ENCODE peak calls at places on chromosome 1, in ten cellular contexts. One of them, this sample, is unnamed.

GRCh38 chr1:206554201-206554600 is 46.9 kb downstream of the RASSF5 start:
- DNase-seq in SK-N-MC: no peak
- DNase-seq in sciatic nerve: no peak
- DNase-seq in cardiac fibroblast: no peak
- DNase-seq in heart right ventricle: no peak
- DNase-seq in NCI-H1092 treated with DMSO at 0.1 percent for 48 hours: no peak
- DNase-seq in endothelial cell: no peak
- DNase-seq in GF-D8: no peak
- DNase-seq in activated naive CD4-positive, alpha-beta T cell: no peak
- DNase-seq in activated T-cell treated with anti-CD3 and anti-CD28 coated beads, Interleukin-2, amount 50 U/mL, for 72 hours: no peak
- DNase-seq in this sample: no peak

GRCh38 chr1:100308777-100309176 is 42.8 kb downstream of the RTCA start:
- DNase-seq in GF-D8: no peak
- DNase-seq in SK-N-MC: no peak
- DNase-seq in heart right ventricle: no peak
- DNase-seq in NCI-H1092 treated with DMSO at 0.1 percent for 48 hours: no peak
- DNase-seq in activated T-cell treated with anti-CD3 and anti-CD28 coated beads, Interleukin-2, amount 50 U/mL, for 72 hours: no peak
- DNase-seq in cardiac fibroblast: peak
- DNase-seq in sciatic nerve: no peak
- DNase-seq in endothelial cell: no peak
- DNase-seq in activated naive CD4-positive, alpha-beta T cell: no peak
- DNase-seq in this sample: no peak

GRCh38 chr1:27430903-27431653 is 38.7 kb downstream of the GPR3 start:
- DNase-seq in endothelial cell: no peak
- DNase-seq in SK-N-MC: no peak
- DNase-seq in heart right ventricle: no peak
- DNase-seq in cardiac fibroblast: peak
- DNase-seq in sciatic nerve: no peak
- DNase-seq in activated naive CD4-positive, alpha-beta T cell: no peak
- DNase-seq in NCI-H1092 treated with DMSO at 0.1 percent for 48 hours: no peak
- DNase-seq in activated T-cell treated with anti-CD3 and anti-CD28 coated beads, Interleukin-2, amount 50 U/mL, for 72 hours: no peak
- DNase-seq in GF-D8: peak
- DNase-seq in this sample: peak

GRCh38 chr1:77661696-77662095 is 20.8 kb downstream of the ZZZ3 start:
- DNase-seq in activated naive CD4-positive, alpha-beta T cell: no peak
- DNase-seq in cardiac fibroblast: no peak
- DNase-seq in activated T-cell treated with anti-CD3 and anti-CD28 coated beads, Interleukin-2, amount 50 U/mL, for 72 hours: no peak
- DNase-seq in NCI-H1092 treated with DMSO at 0.1 percent for 48 hours: no peak
- DNase-seq in GF-D8: no peak
- DNase-seq in endothelial cell: no peak
- DNase-seq in sciatic nerve: no peak
- DNase-seq in heart right ventricle: no peak
- DNase-seq in SK-N-MC: no peak
- DNase-seq in this sample: no peak

GRCh38 chr1:231170875-231171274 is 9.0 kb downstream of the TRIM67 start:
- DNase-seq in heart right ventricle: no peak
- DNase-seq in endothelial cell: no peak
- DNase-seq in activated naive CD4-positive, alpha-beta T cell: no peak
- DNase-seq in SK-N-MC: no peak
- DNase-seq in activated T-cell treated with anti-CD3 and anti-CD28 coated beads, Interleukin-2, amount 50 U/mL, for 72 hours: no peak
- DNase-seq in NCI-H1092 treated with DMSO at 0.1 percent for 48 hours: no peak
- DNase-seq in GF-D8: no peak
- DNase-seq in sciatic nerve: no peak
- DNase-seq in cardiac fibroblast: no peak
- DNase-seq in this sample: no peak

GRCh38 chr1:102897537-102897936 is 210.8 kb downstream of the COL11A1 start:
- DNase-seq in heart right ventricle: no peak
- DNase-seq in SK-N-MC: no peak
- DNase-seq in sciatic nerve: no peak
- DNase-seq in NCI-H1092 treated with DMSO at 0.1 percent for 48 hours: no peak
- DNase-seq in activated T-cell treated with anti-CD3 and anti-CD28 coated beads, Interleukin-2, amount 50 U/mL, for 72 hours: no peak
- DNase-seq in endothelial cell: no peak
- DNase-seq in cardiac fibroblast: peak
- DNase-seq in activated naive CD4-positive, alpha-beta T cell: no peak
- DNase-seq in GF-D8: no peak
- DNase-seq in this sample: no peak

GRCh38 chr1:61079276-61079897 is 3.0 kb upstream of the NFIA start:
- DNase-seq in cardiac fibroblast: no peak
- DNase-seq in heart right ventricle: no peak
- DNase-seq in sciatic nerve: no peak
- DNase-seq in activated T-cell treated with anti-CD3 and anti-CD28 coated beads, Interleukin-2, amount 50 U/mL, for 72 hours: no peak
- DNase-seq in activated naive CD4-positive, alpha-beta T cell: no peak
- DNase-seq in GF-D8: no peak
- DNase-seq in NCI-H1092 treated with DMSO at 0.1 percent for 48 hours: peak
- DNase-seq in endothelial cell: no peak
- DNase-seq in SK-N-MC: no peak
- DNase-seq in this sample: no peak

GRCh38 chr1:186930248-186930647 is 101.5 kb downstream of the PLA2G4A start:
- DNase-seq in SK-N-MC: no peak
- DNase-seq in activated naive CD4-positive, alpha-beta T cell: no peak
- DNase-seq in GF-D8: no peak
- DNase-seq in endothelial cell: no peak
- DNase-seq in cardiac fibroblast: no peak
- DNase-seq in heart right ventricle: no peak
- DNase-seq in activated T-cell treated with anti-CD3 and anti-CD28 coated beads, Interleukin-2, amount 50 U/mL, for 72 hours: no peak
- DNase-seq in NCI-H1092 treated with DMSO at 0.1 percent for 48 hours: no peak
- DNase-seq in sciatic nerve: no peak
- DNase-seq in this sample: no peak

GRCh38 chr1:30259631-30260030 is 463.8 kb downstream of the MATN1 start:
- DNase-seq in heart right ventricle: no peak
- DNase-seq in sciatic nerve: no peak
- DNase-seq in GF-D8: no peak
- DNase-seq in NCI-H1092 treated with DMSO at 0.1 percent for 48 hours: no peak
- DNase-seq in cardiac fibroblast: no peak
- DNase-seq in SK-N-MC: no peak
- DNase-seq in activated T-cell treated with anti-CD3 and anti-CD28 coated beads, Interleukin-2, amount 50 U/mL, for 72 hours: no peak
- DNase-seq in activated naive CD4-positive, alpha-beta T cell: no peak
- DNase-seq in endothelial cell: no peak
- DNase-seq in this sample: no peak

GRCh38 chr1:7555391-7556185 is 215.5 kb upstream of the VAMP3 start:
- DNase-seq in GF-D8: no peak
- DNase-seq in SK-N-MC: no peak
- DNase-seq in activated T-cell treated with anti-CD3 and anti-CD28 coated beads, Interleukin-2, amount 50 U/mL, for 72 hours: no peak
- DNase-seq in heart right ventricle: no peak
- DNase-seq in cardiac fibroblast: no peak
- DNase-seq in NCI-H1092 treated with DMSO at 0.1 percent for 48 hours: no peak
- DNase-seq in endothelial cell: no peak
- DNase-seq in activated naive CD4-positive, alpha-beta T cell: no peak
- DNase-seq in sciatic nerve: no peak
- DNase-seq in this sample: no peak

GRCh38 chr1:4481451-4481850 is 173.0 kb upstream of the AJAP1 start:
- DNase-seq in SK-N-MC: no peak
- DNase-seq in heart right ventricle: no peak
- DNase-seq in NCI-H1092 treated with DMSO at 0.1 percent for 48 hours: no peak
- DNase-seq in cardiac fibroblast: no peak
- DNase-seq in sciatic nerve: no peak
- DNase-seq in endothelial cell: no peak
- DNase-seq in activated T-cell treated with anti-CD3 and anti-CD28 coated beads, Interleukin-2, amount 50 U/mL, for 72 hours: no peak
- DNase-seq in activated naive CD4-positive, alpha-beta T cell: no peak
- DNase-seq in GF-D8: no peak
- DNase-seq in this sample: no peak

GRCh38 chr1:47436304-47436978 is 1.4 kb upstream of the FOXD2 start:
- DNase-seq in heart right ventricle: peak
- DNase-seq in activated naive CD4-positive, alpha-beta T cell: peak
- DNase-seq in SK-N-MC: no peak
- DNase-seq in endothelial cell: peak
- DNase-seq in GF-D8: no peak
- DNase-seq in cardiac fibroblast: peak
- DNase-seq in NCI-H1092 treated with DMSO at 0.1 percent for 48 hours: peak
- DNase-seq in sciatic nerve: peak
- DNase-seq in activated T-cell treated with anti-CD3 and anti-CD28 coated beads, Interleukin-2, amount 50 U/mL, for 72 hours: peak
- DNase-seq in this sample: no peak

GRCh38 chr1:116020668-116021272 is 44.5 kb downstream of the SLC22A15 start:
- DNase-seq in heart right ventricle: peak
- DNase-seq in GF-D8: no peak
- DNase-seq in NCI-H1092 treated with DMSO at 0.1 percent for 48 hours: peak
- DNase-seq in sciatic nerve: no peak
- DNase-seq in activated naive CD4-positive, alpha-beta T cell: no peak
- DNase-seq in cardiac fibroblast: peak
- DNase-seq in endothelial cell: peak
- DNase-seq in activated T-cell treated with anti-CD3 and anti-CD28 coated beads, Interleukin-2, amount 50 U/mL, for 72 hours: peak
- DNase-seq in SK-N-MC: peak
- DNase-seq in this sample: peak

GRCh38 chr1:99240621-99241020 is 23.7 kb upstream of the PLPPR4 start:
- DNase-seq in NCI-H1092 treated with DMSO at 0.1 percent for 48 hours: no peak
- DNase-seq in GF-D8: no peak
- DNase-seq in activated naive CD4-positive, alpha-beta T cell: no peak
- DNase-seq in endothelial cell: no peak
- DNase-seq in SK-N-MC: no peak
- DNase-seq in activated T-cell treated with anti-CD3 and anti-CD28 coated beads, Interleukin-2, amount 50 U/mL, for 72 hours: no peak
- DNase-seq in heart right ventricle: no peak
- DNase-seq in sciatic nerve: no peak
- DNase-seq in cardiac fibroblast: no peak
- DNase-seq in this sample: no peak

GRCh38 chr1:7646981-7647901 is 123.9 kb upstream of the VAMP3 start:
- DNase-seq in cardiac fibroblast: peak
- DNase-seq in endothelial cell: peak
- DNase-seq in activated naive CD4-positive, alpha-beta T cell: peak
- DNase-seq in NCI-H1092 treated with DMSO at 0.1 percent for 48 hours: peak
- DNase-seq in heart right ventricle: peak
- DNase-seq in SK-N-MC: no peak
- DNase-seq in GF-D8: no peak
- DNase-seq in activated T-cell treated with anti-CD3 and anti-CD28 coated beads, Interleukin-2, amount 50 U/mL, for 72 hours: peak
- DNase-seq in sciatic nerve: peak
- DNase-seq in this sample: peak

GRCh38 chr1:238141295-238141694 is 250.6 kb upstream of the ZP4 start:
- DNase-seq in NCI-H1092 treated with DMSO at 0.1 percent for 48 hours: no peak
- DNase-seq in GF-D8: no peak
- DNase-seq in activated naive CD4-positive, alpha-beta T cell: no peak
- DNase-seq in SK-N-MC: peak
- DNase-seq in heart right ventricle: no peak
- DNase-seq in cardiac fibroblast: no peak
- DNase-seq in activated T-cell treated with anti-CD3 and anti-CD28 coated beads, Interleukin-2, amount 50 U/mL, for 72 hours: no peak
- DNase-seq in endothelial cell: no peak
- DNase-seq in sciatic nerve: no peak
- DNase-seq in this sample: no peak

GRCh38 chr1:201364808-201365105 is 12.7 kb downstream of the TNNT2 start:
- DNase-seq in sciatic nerve: no peak
- DNase-seq in endothelial cell: no peak
- DNase-seq in NCI-H1092 treated with DMSO at 0.1 percent for 48 hours: no peak
- DNase-seq in cardiac fibroblast: no peak
- DNase-seq in activated T-cell treated with anti-CD3 and anti-CD28 coated beads, Interleukin-2, amount 50 U/mL, for 72 hours: no peak
- DNase-seq in heart right ventricle: no peak
- DNase-seq in activated naive CD4-positive, alpha-beta T cell: no peak
- DNase-seq in SK-N-MC: no peak
- DNase-seq in GF-D8: no peak
- DNase-seq in this sample: no peak

GRCh38 chr1:29292344-29292743 is 56.0 kb downstream of the PTPRU start:
- DNase-seq in activated naive CD4-positive, alpha-beta T cell: no peak
- DNase-seq in cardiac fibroblast: peak
- DNase-seq in endothelial cell: no peak
- DNase-seq in GF-D8: no peak
- DNase-seq in SK-N-MC: no peak
- DNase-seq in heart right ventricle: no peak
- DNase-seq in sciatic nerve: no peak
- DNase-seq in NCI-H1092 treated with DMSO at 0.1 percent for 48 hours: no peak
- DNase-seq in activated T-cell treated with anti-CD3 and anti-CD28 coated beads, Interleukin-2, amount 50 U/mL, for 72 hours: no peak
- DNase-seq in this sample: no peak

GRCh38 chr1:67748630-67749029 is 63.6 kb downstream of the GADD45A start:
- DNase-seq in sciatic nerve: no peak
- DNase-seq in endothelial cell: no peak
- DNase-seq in SK-N-MC: no peak
- DNase-seq in activated naive CD4-positive, alpha-beta T cell: no peak
- DNase-seq in heart right ventricle: no peak
- DNase-seq in GF-D8: no peak
- DNase-seq in cardiac fibroblast: peak
- DNase-seq in activated T-cell treated with anti-CD3 and anti-CD28 coated beads, Interleukin-2, amount 50 U/mL, for 72 hours: no peak
- DNase-seq in NCI-H1092 treated with DMSO at 0.1 percent for 48 hours: no peak
- DNase-seq in this sample: no peak

This sample was measured in globus pallidus.